ENCODE peak calls at places on chromosomes 6 and 20, in six cellular contexts. Z, K, P, S, Y and T are unnamed samples.

GRCh38 chr6:133368664-133369063 is 127.5 kb downstream of the EYA4 start:
- DNase-seq in Y (no peak), Z (no peak), S (no peak), K (peak; percentile 22), P (no peak), T (no peak)

GRCh38 chr6:56527934-56528333 is 114.8 kb downstream of the DST start:
- DNase-seq in Z (no peak), Y (no peak), S (no peak), P (no peak), K (no peak), T (no peak)

GRCh38 chr6:158653577-158654354 is 3.9 kb downstream of the SYTL3 start:
- DNase-seq in S (no peak), K (no peak), P (peak; percentile 91), Y (no peak), Z (no peak), T (no peak)

GRCh38 chr20:2740702-2741101 is 48.1 kb downstream of the EBF4 start:
- DNase-seq in P (no peak), Y (no peak), Z (no peak), K (no peak), S (no peak), T (no peak)

GRCh38 chr6:28010526-28010925 is 53.5 kb downstream of the OR2B6 start:
- DNase-seq in S (no peak), P (no peak), Z (no peak), K (no peak), Y (no peak), T (no peak)

GRCh38 chr20:33415948-33416347 is 14.6 kb upstream of the CDK5RAP1 start:
- DNase-seq in Z (no peak), K (peak; percentile 56), Y (no peak), S (peak; percentile 9), P (no peak), T (no peak)

GRCh38 chr6:165869526-165869925 is 206.5 kb upstream of the PDE10A start:
- DNase-seq in K (no peak), S (no peak), Y (no peak), Z (no peak), P (no peak), T (no peak)

GRCh38 chr6:166526937-166527336 is 59.5 kb downstream of the RAMACL start:
- DNase-seq in Z (no peak), S (no peak), Y (no peak), K (no peak), P (no peak), T (no peak)

GRCh38 chr6:108589244-108589730 is 28.6 kb downstream of the FOXO3 start:
- DNase-seq in Y (no peak), Z (peak; percentile 34), P (no peak), S (peak; percentile 77), K (peak; percentile 15), T (no peak)

GRCh38 chr6:3272911-3273547 is 14.3 kb downstream of the PSMG4 start:
- DNase-seq in S (no peak), Z (no peak), Y (no peak), P (no peak), K (no peak), T (no peak)

GRCh38 chr6:157667211-157668033 is 155.6 kb upstream of the SNX9 start:
- DNase-seq in K (peak; percentile 58), Y (peak; percentile 59), Z (peak; percentile 83), P (peak; percentile 36), S (no peak), T (peak; percentile 41)

GRCh38 chr6:5701086-5701661 is 305.6 kb downstream of the NRN1 start:
- DNase-seq in S (no peak), Z (no peak), K (no peak), P (no peak), Y (no peak), T (no peak)

GRCh38 chr20:63894358-63895201 is at the start of gene DNAJC5:
- DNase-seq in Z (peak; percentile 100), S (peak; percentile 78), K (peak; percentile 95), P (peak; percentile 72), Y (peak; percentile 100), T (peak; percentile 100)
- TF ChIP-seq POLR2A in Z (no peak), S (peak; percentile 45), K (peak; percentile 76), P (peak; percentile 65), Y (no peak), T (no peak)

GRCh38 chr6:71510057-71510713 is 221.6 kb downstream of the OGFRL1 start:
- DNase-seq in K (peak; percentile 9), Z (no peak), Y (no peak), S (peak; percentile 19), P (no peak), T (no peak)

GRCh38 chr6:71510856-71511255 is 222.2 kb downstream of the OGFRL1 start:
- DNase-seq in Y (no peak), Z (no peak), K (no peak), P (no peak), S (no peak), T (no peak)

GRCh38 chr6:71512256-71512655 is 223.6 kb downstream of the OGFRL1 start:
- DNase-seq in Z (no peak), K (no peak), Y (no peak), S (no peak), P (no peak), T (no peak)

GRCh38 chr6:71513036-71513435 is 224.4 kb downstream of the OGFRL1 start:
- DNase-seq in S (no peak), Y (no peak), P (no peak), K (no peak), Z (no peak), T (no peak)

GRCh38 chr6:71509142-71509541 is 220.5 kb downstream of the OGFRL1 start:
- DNase-seq in P (no peak), K (no peak), Z (no peak), Y (no peak), S (no peak), T (no peak)
- TF ChIP-seq TAF1 in P (no peak), K (no peak), Z (no peak), Y (no peak), S (no peak), T (no peak)

GRCh38 chr6:8657522-8657921 is 222.2 kb upstream of the SLC35B3 start:
- DNase-seq in Z (no peak), Y (no peak), K (no peak), S (no peak), P (no peak), T (no peak)
- TF ChIP-seq POLR2AphosphoS5 in Z (no peak), Y (no peak), K (no peak), S (no peak), P (no peak), T (no peak)

DNA sequence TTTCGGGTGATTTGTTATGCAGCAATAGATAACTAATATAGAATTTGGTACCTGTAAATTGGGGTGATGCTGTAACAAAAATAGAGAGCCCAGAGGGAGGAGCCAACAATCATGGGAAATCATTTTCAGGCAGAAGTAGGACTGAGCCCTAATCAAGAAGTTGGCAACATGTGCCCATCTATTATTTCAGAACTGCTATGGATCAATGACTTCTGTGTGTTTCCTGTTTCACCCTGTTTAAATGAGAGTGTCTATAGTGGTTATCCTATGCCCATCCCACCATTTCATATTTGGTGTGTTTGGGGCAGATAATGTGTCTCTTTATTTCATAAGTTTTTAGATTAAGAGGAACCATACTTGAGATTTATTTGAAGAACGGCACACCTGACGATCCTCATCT is 330.8 kb upstream of the CITED2 start:
- DNase-seq in Y (no peak), K (no peak), P (no peak), Z (no peak), S (no peak), T (no peak)
- TF ChIP-seq POLR2A in Y (no peak), K (no peak), P (no peak), Z (no peak), S (no peak), T (no peak)

GRCh38 chr20:34485068-34485634 is 31.1 kb upstream of the DYNLRB1 start:
- DNase-seq in P (no peak), Z (no peak), K (no peak), S (no peak), Y (no peak), T (no peak)
- TF ChIP-seq TAF1 in P (no peak), Z (no peak), K (no peak), S (no peak), Y (no peak), T (no peak)

DNA sequence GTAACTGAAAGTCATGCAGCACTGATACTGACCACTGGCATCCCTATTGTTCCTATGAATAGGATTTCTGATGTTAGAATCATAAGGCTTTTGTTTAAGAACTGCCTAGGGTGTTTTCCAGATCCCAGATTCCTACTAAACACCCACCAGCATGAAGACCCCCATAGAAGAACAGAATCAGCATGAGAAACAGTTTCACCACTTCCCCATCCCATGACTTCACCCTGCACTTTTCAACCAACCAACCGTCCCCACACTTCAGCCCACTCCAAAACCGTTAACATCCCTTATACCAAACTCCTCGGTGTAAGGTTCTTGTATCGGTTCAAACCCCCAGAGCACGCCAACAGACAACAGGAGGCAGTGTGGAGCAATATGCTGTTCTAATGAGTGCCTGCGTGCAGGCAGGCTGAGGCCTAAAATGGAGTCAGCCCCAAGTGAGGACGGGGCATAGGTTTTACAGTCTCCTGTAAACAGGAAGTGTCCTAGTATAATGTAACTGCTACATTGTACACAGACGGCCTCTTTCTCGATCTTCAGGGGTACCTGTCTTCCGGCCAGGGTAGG is 11.4 kb upstream of the SSTR4 start:
- DNase-seq in K (no peak), S (no peak), Y (no peak), Z (no peak), P (no peak), T (no peak)
- TF ChIP-seq POLR2AphosphoS5 in K (no peak), S (no peak), Y (no peak), Z (no peak), P (no peak), T (no peak)

GRCh38 chr6:110217255-110217654 is 37.0 kb downstream of the CDC40 start:
- DNase-seq in Z (no peak), Y (no peak), S (no peak), K (no peak), P (no peak), T (no peak)

GRCh38 chr6:110216140-110216539 is 35.9 kb downstream of the CDC40 start:
- DNase-seq in S (no peak), P (no peak), Z (no peak), Y (no peak), K (no peak), T (no peak)

GRCh38 chr6:110226261-110226660 is 46.0 kb downstream of the CDC40 start:
- DNase-seq in P (no peak), S (no peak), Y (no peak), Z (no peak), K (no peak), T (no peak)

GRCh38 chr6:110221738-110222137 is 41.5 kb downstream of the CDC40 start:
- DNase-seq in S (no peak), Z (no peak), Y (no peak), K (no peak), P (no peak), T (no peak)
- TF ChIP-seq POLR2A in S (no peak), Z (no peak), Y (no peak), K (no peak), P (no peak), T (no peak)